ENCODE peak calls at places on chromosomes 5 and 9, in seven cellular contexts. One of them, this sample, is unnamed.

GRCh38 chr5:133032852-133033742 is 6.7 kb upstream of the ZCCHC10 start:
- DNase-seq in pancreas: no peak
- DNase-seq in mammary epithelial cell: no peak
- DNase-seq in brain microvascular endothelial cell: no peak
- DNase-seq in esophagus muscularis mucosa: no peak
- DNase-seq in OCI-LY7: peak; percentile 90
- DNase-seq in IMR-90: no peak
- DNase-seq in this sample: no peak

GRCh38 chr5:169018980-169019379 is 282.0 kb downstream of the SLIT3 start:
- DNase-seq in pancreas: no peak
- DNase-seq in mammary epithelial cell: no peak
- DNase-seq in brain microvascular endothelial cell: no peak
- DNase-seq in esophagus muscularis mucosa: no peak
- DNase-seq in OCI-LY7: no peak
- DNase-seq in IMR-90: no peak
- DNase-seq in this sample: no peak

GRCh38 chr9:127333326-127334064 is 63.5 kb upstream of the SLC2A8 start:
- DNase-seq in pancreas: no peak
- DNase-seq in mammary epithelial cell: no peak
- DNase-seq in brain microvascular endothelial cell: no peak
- DNase-seq in esophagus muscularis mucosa: no peak
- DNase-seq in OCI-LY7: no peak
- DNase-seq in IMR-90: no peak
- DNase-seq in this sample: no peak

GRCh38 chr5:142783601-142784291 is 13.6 kb downstream of the ARHGAP26 start:
- DNase-seq in pancreas: no peak
- DNase-seq in mammary epithelial cell: peak; percentile 37
- DNase-seq in brain microvascular endothelial cell: no peak
- DNase-seq in esophagus muscularis mucosa: no peak
- DNase-seq in OCI-LY7: no peak
- DNase-seq in IMR-90: no peak
- DNase-seq in this sample: peak; percentile 44

GRCh38 chr5:51380603-51381207 is 2.5 kb upstream of the ISL1 start:
- DNase-seq in pancreas: no peak
- DNase-seq in mammary epithelial cell: no peak
- DNase-seq in brain microvascular endothelial cell: peak; percentile 13
- DNase-seq in esophagus muscularis mucosa: no peak
- DNase-seq in OCI-LY7: peak; percentile 32
- DNase-seq in IMR-90: peak; percentile 4
- DNase-seq in this sample: no peak

GRCh38 chr5:116507941-116508655 is 66.5 kb downstream of the SEMA6A start:
- DNase-seq in pancreas: no peak
- DNase-seq in mammary epithelial cell: no peak
- DNase-seq in brain microvascular endothelial cell: no peak
- DNase-seq in esophagus muscularis mucosa: peak; percentile 77
- DNase-seq in OCI-LY7: no peak
- DNase-seq in IMR-90: no peak
- DNase-seq in this sample: no peak

GRCh38 chr5:173772407-173773059 is 115.6 kb upstream of the CPEB4 start:
- DNase-seq in pancreas: no peak
- DNase-seq in mammary epithelial cell: no peak
- DNase-seq in brain microvascular endothelial cell: no peak
- DNase-seq in esophagus muscularis mucosa: no peak
- DNase-seq in OCI-LY7: no peak
- DNase-seq in IMR-90: peak; percentile 55
- DNase-seq in this sample: no peak

GRCh38 chr9:34653131-34653530 is 1.1 kb downstream of the IL11RA start:
- DNase-seq in pancreas: no peak
- DNase-seq in mammary epithelial cell: no peak
- DNase-seq in brain microvascular endothelial cell: peak; percentile 37
- DNase-seq in esophagus muscularis mucosa: no peak
- DNase-seq in OCI-LY7: no peak
- DNase-seq in IMR-90: peak; percentile 52
- DNase-seq in this sample: no peak

GRCh38 chr5:134534726-134535110 is 9.2 kb downstream of the JADE2 start:
- DNase-seq in pancreas: no peak
- DNase-seq in mammary epithelial cell: no peak
- DNase-seq in brain microvascular endothelial cell: no peak
- DNase-seq in esophagus muscularis mucosa: no peak
- DNase-seq in OCI-LY7: no peak
- DNase-seq in IMR-90: no peak
- DNase-seq in this sample: no peak

GRCh38 chr5:103942587-103943186 is 380.1 kb upstream of the NUDT12 start:
- DNase-seq in pancreas: no peak
- DNase-seq in mammary epithelial cell: no peak
- DNase-seq in brain microvascular endothelial cell: no peak
- DNase-seq in esophagus muscularis mucosa: no peak
- DNase-seq in OCI-LY7: no peak
- DNase-seq in IMR-90: no peak
- DNase-seq in this sample: no peak

GRCh38 chr5:181217805-181218065 is 5.3 kb upstream of the TRIM41 start:
- DNase-seq in pancreas: no peak
- DNase-seq in mammary epithelial cell: no peak
- DNase-seq in brain microvascular endothelial cell: no peak
- DNase-seq in esophagus muscularis mucosa: no peak
- DNase-seq in OCI-LY7: peak; percentile 75
- DNase-seq in IMR-90: no peak
- DNase-seq in this sample: no peak

GRCh38 chr9:133041958-133042357 is 11.2 kb downstream of the GTF3C5 start:
- DNase-seq in pancreas: peak; percentile 25
- DNase-seq in mammary epithelial cell: no peak
- DNase-seq in brain microvascular endothelial cell: no peak
- DNase-seq in esophagus muscularis mucosa: no peak
- DNase-seq in OCI-LY7: no peak
- DNase-seq in IMR-90: no peak
- DNase-seq in this sample: no peak

GRCh38 chr9:87793292-87793691 is 67.4 kb downstream of the CTSL start:
- DNase-seq in pancreas: no peak
- DNase-seq in mammary epithelial cell: peak; percentile 70
- DNase-seq in brain microvascular endothelial cell: peak; percentile 44
- DNase-seq in esophagus muscularis mucosa: no peak
- DNase-seq in OCI-LY7: no peak
- DNase-seq in IMR-90: peak; percentile 87
- DNase-seq in this sample: no peak

GRCh38 chr5:7616897-7617296 is 221.0 kb downstream of the ADCY2 start:
- DNase-seq in pancreas: no peak
- DNase-seq in mammary epithelial cell: no peak
- DNase-seq in brain microvascular endothelial cell: no peak
- DNase-seq in esophagus muscularis mucosa: peak; percentile 50
- DNase-seq in OCI-LY7: no peak
- DNase-seq in IMR-90: no peak
- DNase-seq in this sample: no peak

GRCh38 chr9:97933573-97933972 is 4.4 kb downstream of the HEMGN start:
- DNase-seq in pancreas: no peak
- DNase-seq in mammary epithelial cell: no peak
- DNase-seq in brain microvascular endothelial cell: no peak
- DNase-seq in esophagus muscularis mucosa: no peak
- DNase-seq in OCI-LY7: no peak
- DNase-seq in IMR-90: no peak
- DNase-seq in this sample: no peak

GRCh38 chr9:98010450-98010849 is 27.3 kb downstream of the ANP32B start:
- DNase-seq in pancreas: no peak
- DNase-seq in mammary epithelial cell: peak; percentile 78
- DNase-seq in brain microvascular endothelial cell: peak; percentile 43
- DNase-seq in esophagus muscularis mucosa: no peak
- DNase-seq in OCI-LY7: peak; percentile 81
- DNase-seq in IMR-90: peak; percentile 64
- DNase-seq in this sample: no peak

GRCh38 chr9:133276923-133277322 is 1.9 kb upstream of the ABO start:
- DNase-seq in pancreas: no peak
- DNase-seq in mammary epithelial cell: no peak
- DNase-seq in brain microvascular endothelial cell: no peak
- DNase-seq in esophagus muscularis mucosa: peak; percentile 26
- DNase-seq in OCI-LY7: no peak
- DNase-seq in IMR-90: no peak
- DNase-seq in this sample: no peak

GRCh38 chr9:92661761-92662160 is 8.2 kb downstream of the IPPK start:
- DNase-seq in pancreas: no peak
- DNase-seq in mammary epithelial cell: no peak
- DNase-seq in brain microvascular endothelial cell: no peak
- DNase-seq in esophagus muscularis mucosa: no peak
- DNase-seq in OCI-LY7: no peak
- DNase-seq in IMR-90: no peak
- DNase-seq in this sample: no peak

DNA sequence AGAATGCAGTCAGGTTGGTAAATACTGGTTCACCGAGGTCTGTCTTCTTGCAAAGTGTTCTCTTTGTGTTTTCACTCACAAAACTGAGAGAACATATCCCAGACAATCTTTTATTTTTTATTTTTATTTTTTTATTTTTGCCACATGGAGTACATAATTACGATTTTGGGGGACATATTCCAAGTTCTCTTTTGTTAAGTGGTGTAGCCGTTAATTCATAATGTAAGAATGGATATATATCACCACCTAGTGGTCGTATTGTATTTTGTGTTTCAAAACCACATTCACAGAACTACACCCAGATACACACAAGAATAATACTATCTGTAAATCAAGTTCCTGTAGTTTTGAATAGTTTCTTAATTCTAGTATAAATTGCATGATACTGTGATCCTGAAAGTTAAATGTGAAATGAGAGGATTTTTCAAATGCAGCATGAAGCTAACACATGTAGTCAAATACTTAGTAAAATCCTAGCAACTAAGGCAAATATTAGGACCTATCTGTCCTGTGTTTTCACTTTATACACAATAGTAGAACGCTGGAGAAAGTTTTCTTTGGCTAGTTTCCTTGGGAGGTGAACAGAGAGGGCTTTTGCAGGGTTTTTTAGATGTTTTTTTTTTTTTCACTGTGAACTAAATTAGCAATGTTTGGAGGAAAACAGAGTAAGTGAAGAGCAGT is 92.7 kb downstream of the VCAN start:
- DNase-seq in pancreas: no peak
- DNase-seq in mammary epithelial cell: peak; percentile 21
- DNase-seq in brain microvascular endothelial cell: no peak
- DNase-seq in esophagus muscularis mucosa: no peak
- DNase-seq in OCI-LY7: peak; percentile 47
- DNase-seq in IMR-90: peak; percentile 63
- DNase-seq in this sample: no peak
- TF ChIP-seq CTCF in pancreas: peak; percentile 63
- TF ChIP-seq CTCF in mammary epithelial cell: peak; percentile 51
- TF ChIP-seq CTCF in brain microvascular endothelial cell: peak; percentile 6
- TF ChIP-seq CTCF in esophagus muscularis mucosa: peak; percentile 50
- TF ChIP-seq CTCF in OCI-LY7: peak; percentile 91
- TF ChIP-seq CTCF in IMR-90: peak; percentile 70
- TF ChIP-seq CTCF in this sample: peak; percentile 55

DNA sequence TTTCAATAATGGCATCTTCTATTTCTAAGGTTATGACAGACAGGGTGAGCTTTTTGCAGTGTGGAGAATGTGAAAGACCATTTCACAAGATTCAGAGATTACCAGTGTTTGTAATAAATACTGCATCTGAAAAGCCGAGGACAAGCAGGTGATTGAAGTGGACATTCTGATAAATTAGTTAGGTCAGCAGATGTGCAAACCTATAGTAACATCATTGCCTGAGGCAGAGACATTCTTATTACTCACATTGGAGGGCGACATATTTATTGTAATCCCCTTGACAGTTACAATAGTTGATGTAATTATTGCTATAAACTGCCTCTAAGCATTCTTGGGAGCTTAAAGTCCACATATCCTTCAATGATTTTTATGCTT is 3.3 kb downstream of the RASGRF2 start:
- DNase-seq in pancreas: no peak
- DNase-seq in mammary epithelial cell: no peak
- DNase-seq in brain microvascular endothelial cell: no peak
- DNase-seq in esophagus muscularis mucosa: no peak
- DNase-seq in OCI-LY7: no peak
- DNase-seq in IMR-90: peak; percentile 3
- DNase-seq in this sample: no peak
- H3K4me3 ChIP-seq in pancreas: no peak overlapping the region
- H3K4me3 ChIP-seq in mammary epithelial cell: no peak overlapping the region
- H3K4me3 ChIP-seq in brain microvascular endothelial cell: no peak overlapping the region
- H3K4me3 ChIP-seq in esophagus muscularis mucosa: no peak overlapping the region
- H3K4me3 ChIP-seq in OCI-LY7: no peak overlapping the region
- H3K4me3 ChIP-seq in IMR-90: peak overlapping the region; percentile 12
- H3K4me3 ChIP-seq in this sample: peak overlapping the region; percentile 67

DNA sequence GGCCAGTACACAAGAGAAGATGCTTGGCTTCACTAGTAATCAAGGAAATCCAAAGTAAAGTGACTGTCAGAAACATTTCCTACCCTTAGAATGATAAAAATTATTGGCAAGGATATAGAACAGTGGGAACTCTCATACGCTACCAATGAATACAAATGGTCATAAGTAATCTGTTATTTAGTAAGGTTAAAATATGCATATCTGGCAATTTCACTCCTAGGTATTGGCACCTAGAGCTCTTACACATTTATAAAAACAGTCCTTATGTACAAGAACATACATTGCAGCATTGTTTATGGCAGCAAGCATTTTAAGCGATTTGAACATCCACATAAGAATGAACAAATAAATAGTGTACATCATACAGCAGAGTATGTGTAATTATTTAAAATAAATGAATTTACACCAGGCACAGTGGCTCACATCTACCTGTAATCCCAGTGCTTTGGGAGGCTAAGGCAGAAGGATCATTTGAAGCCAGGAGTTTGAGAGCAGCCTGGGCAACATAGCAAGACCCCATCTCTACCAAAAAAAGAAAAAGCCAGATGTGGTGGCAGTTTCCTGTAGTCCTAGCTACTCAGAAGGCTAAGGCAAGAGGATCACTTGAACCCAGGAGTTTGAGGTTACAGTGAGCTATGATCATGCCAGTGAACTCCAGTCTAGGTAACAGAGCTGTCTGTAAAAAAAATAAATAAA is 93.3 kb downstream of the NIPBL start:
- DNase-seq in pancreas: no peak
- DNase-seq in mammary epithelial cell: no peak
- DNase-seq in brain microvascular endothelial cell: no peak
- DNase-seq in esophagus muscularis mucosa: no peak
- DNase-seq in OCI-LY7: no peak
- DNase-seq in IMR-90: no peak
- DNase-seq in this sample: no peak
- H3K36me3 ChIP-seq in pancreas: peaks cover 3% of the 10 kb centered on the region
- H3K36me3 ChIP-seq in mammary epithelial cell: peaks cover 16% of the 10 kb centered on the region
- H3K36me3 ChIP-seq in brain microvascular endothelial cell: no peaks in the 10 kb centered on the region
- H3K36me3 ChIP-seq in esophagus muscularis mucosa: peaks cover 18% of the 10 kb centered on the region
- H3K36me3 ChIP-seq in OCI-LY7: peaks cover 47% of the 10 kb centered on the region
- H3K36me3 ChIP-seq in IMR-90: peaks cover 11% of the 10 kb centered on the region
- H3K36me3 ChIP-seq in this sample: peaks cover 97% of the 10 kb centered on the region

DNA sequence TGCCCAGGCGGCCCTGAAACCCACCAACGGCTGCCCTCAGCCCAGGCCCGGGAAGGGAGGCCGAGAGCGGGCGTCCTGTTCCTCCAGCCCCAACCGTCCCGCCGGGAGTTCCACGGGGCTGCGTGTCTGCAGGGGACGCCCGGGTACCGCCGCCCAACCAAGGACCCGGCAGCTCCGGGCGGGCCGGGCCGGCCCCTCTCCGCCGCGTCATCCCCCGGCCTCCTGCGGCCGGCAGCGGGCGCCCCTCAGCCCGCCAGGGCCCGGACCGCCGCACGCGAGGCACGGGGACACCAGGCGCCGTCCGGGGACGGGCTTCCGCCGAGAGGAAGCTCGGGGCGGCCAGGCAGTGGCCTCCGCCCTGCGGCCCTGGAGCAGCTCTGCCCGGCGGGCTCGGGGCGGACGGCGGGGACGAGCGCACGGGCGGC is 432 bp downstream of the FBXW5 start:
- DNase-seq in pancreas: no peak
- DNase-seq in mammary epithelial cell: peak; percentile 43
- DNase-seq in brain microvascular endothelial cell: no peak
- DNase-seq in esophagus muscularis mucosa: no peak
- DNase-seq in OCI-LY7: no peak
- DNase-seq in IMR-90: peak; percentile 55
- DNase-seq in this sample: no peak
- TF ChIP-seq CTCF in pancreas: no peak
- TF ChIP-seq CTCF in mammary epithelial cell: peak; percentile 9
- TF ChIP-seq CTCF in brain microvascular endothelial cell: no peak
- TF ChIP-seq CTCF in esophagus muscularis mucosa: no peak
- TF ChIP-seq CTCF in OCI-LY7: peak; percentile 27
- TF ChIP-seq CTCF in IMR-90: peak; percentile 39
- TF ChIP-seq CTCF in this sample: no peak